ENCODE peak calls at places on chromosomes 16 and 17, in seven cellular contexts. F, J, V, C, S, B and K are unnamed samples.

GRCh38 chr16:11408261-11408660 is 63.0 kb downstream of the RMI2 start:
- DNase-seq in S (no peak), B (no peak), V (no peak), J (no peak), C (no peak), F (no peak), K (no peak)

GRCh38 chr17:44757918-44758413 is 822 bp upstream of the ADAM11 start:
- DNase-seq in S (no peak), B (no peak), C (no peak), F (no peak), V (no peak), J (no peak), K (no peak)

GRCh38 chr16:63050391-63050790 is 1014.2 kb upstream of the CDH8 start:
- DNase-seq in J (peak; percentile 93), S (no peak), C (no peak), B (no peak), V (no peak), F (no peak), K (no peak)

GRCh38 chr16:63714876-63715275 is 1407.0 kb downstream of the CDH11 start:
- DNase-seq in C (no peak), J (no peak), V (no peak), F (no peak), B (no peak), S (no peak), K (no peak)

GRCh38 chr16:50002190-50002589 is 22.8 kb upstream of the CNEP1R1 start:
- DNase-seq in B (no peak), V (no peak), F (no peak), J (no peak), S (no peak), C (no peak), K (peak; percentile 12)

GRCh38 chr16:57817680-57818079 is 15.4 kb upstream of the KIFC3 start:
- DNase-seq in C (no peak), F (no peak), S (no peak), B (no peak), J (no peak), V (no peak), K (no peak)

GRCh38 chr17:50146927-50147640 is 3.4 kb downstream of the PPP1R9B start:
- DNase-seq in F (no peak), J (no peak), C (no peak), S (no peak), V (no peak), B (no peak), K (no peak)

GRCh38 chr17:17297217-17297616 is 6.0 kb upstream of the NT5M start:
- DNase-seq in J (no peak), B (no peak), S (no peak), V (no peak), F (no peak), C (no peak), K (no peak)

GRCh38 chr17:489758-490329 is 137.2 kb upstream of the RPH3AL start:
- DNase-seq in V (no peak), F (peak; percentile 52), J (no peak), S (peak; percentile 38), C (peak; percentile 24), B (peak; percentile 58), K (no peak)

GRCh38 chr17:65459667-65460415 is 101.6 kb downstream of the AXIN2 start:
- DNase-seq in J (no peak), V (no peak), F (no peak), B (no peak), S (no peak), C (no peak), K (no peak)

GRCh38 chr17:38702900-38703741 is 2.0 kb upstream of the MLLT6 start:
- DNase-seq in J (peak; percentile 54), S (peak; percentile 33), F (no peak), C (no peak), V (no peak), B (no peak), K (no peak)

GRCh38 chr16:87560428-87561199 is 41.7 kb upstream of the JPH3 start:
- DNase-seq in C (no peak), F (no peak), V (no peak), J (no peak), B (peak; percentile 34), S (peak; percentile 19), K (no peak)

GRCh38 chr16:4370570-4371480 is 823 bp upstream of the VASN start:
- DNase-seq in S (peak; percentile 82), J (no peak), C (no peak), B (peak; percentile 80), F (no peak), V (peak; percentile 82), K (no peak)

GRCh38 chr16:68433316-68433715 is 15.0 kb downstream of the SMPD3 start:
- DNase-seq in S (no peak), C (no peak), J (no peak), V (no peak), B (no peak), F (no peak), K (no peak)

GRCh38 chr17:81928497-81929252 is 1.1 kb upstream of the MAFG start:
- DNase-seq in C (no peak), F (no peak), V (no peak), S (no peak), B (no peak), J (no peak), K (no peak)

GRCh38 chr17:36183001-36183810 is 6.8 kb upstream of the TBC1D3B start:
- DNase-seq in C (no peak), J (peak; percentile 87), B (peak; percentile 81), F (peak; percentile 94), V (no peak), S (peak; percentile 73), K (no peak)

GRCh38 chr16:83967838-83968482 is at the start of gene NECAB2:
- DNase-seq in S (peak; percentile 40), J (no peak), V (no peak), F (peak; percentile 78), B (no peak), C (no peak), K (no peak)

GRCh38 chr16:78483124-78483992 is 383.9 kb downstream of the WWOX start:
- DNase-seq in S (no peak), J (no peak), V (no peak), B (no peak), C (no peak), F (no peak), K (no peak)

GRCh38 chr16:77290451-77291110 is 91.4 kb downstream of the SYCE1L start:
- DNase-seq in S (no peak), V (no peak), C (no peak), F (no peak), J (no peak), B (no peak), K (no peak)

GRCh38 chr17:2071024-2071385 is 16.1 kb downstream of the HIC1 start:
- DNase-seq in F (no peak), S (no peak), B (no peak), C (no peak), J (no peak), V (no peak), K (no peak)

GRCh38 chr17:40809721-40810421 is 10.1 kb upstream of the KRT28 start:
- DNase-seq in C (no peak), S (no peak), J (no peak), F (no peak), B (no peak), V (no peak), K (no peak)
- H3K27ac ChIP-seq in C (no peak overlapping the region), S (no peak overlapping the region), J (no peak overlapping the region), F (no peak overlapping the region), B (no peak overlapping the region), V (peak overlapping the region; percentile 13), K (peak overlapping the region; percentile 2)

GRCh38 chr16:73053038-73053378 is 5.1 kb upstream of the ZFHX3 start:
- DNase-seq in B (no peak), J (no peak), V (no peak), F (no peak), S (no peak), C (no peak), K (no peak)
- H3K27ac ChIP-seq in B (peak overlapping the region; percentile 95), J (no peak overlapping the region), V (peak overlapping the region; percentile 99), F (no peak overlapping the region), S (peak overlapping the region; percentile 97), C (peak overlapping the region; percentile 84), K (peak overlapping the region; percentile 93)

GRCh38 chr17:31053076-31053475 is 41.7 kb upstream of the NF1 start:
- DNase-seq in J (no peak), S (no peak), C (no peak), B (no peak), F (no peak), V (no peak), K (no peak)
- H3K27ac ChIP-seq in J (no peak overlapping the region), S (peak overlapping the region; percentile 67), C (no peak overlapping the region), B (no peak overlapping the region), F (no peak overlapping the region), V (peak overlapping the region; percentile 84), K (peak overlapping the region; percentile 91)

GRCh38 chr17:57723427-57724037 is 21.6 kb downstream of the CCDC182 start:
- DNase-seq in F (no peak), C (no peak), J (no peak), S (no peak), B (no peak), V (no peak), K (no peak)
- H3K27ac ChIP-seq in F (no peak overlapping the region), C (no peak overlapping the region), J (peak overlapping the region; percentile 20), S (no peak overlapping the region), B (no peak overlapping the region), V (no peak overlapping the region), K (no peak overlapping the region)

GRCh38 chr17:64261422-64262124 is 1.5 kb downstream of the TEX2 start:
- DNase-seq in B (no peak), V (no peak), F (no peak), C (no peak), S (no peak), J (no peak), K (no peak)

GRCh38 chr17:64256913-64257807 is 5.9 kb downstream of the TEX2 start:
- DNase-seq in V (no peak), F (peak; percentile 78), S (no peak), J (no peak), B (no peak), C (no peak), K (no peak)

GRCh38 chr17:64262125-64262421 is 987 bp downstream of the TEX2 start:
- DNase-seq in B (no peak), C (no peak), J (no peak), V (no peak), S (no peak), F (no peak), K (no peak)

GRCh38 chr17:64259922-64260321 is 3.1 kb downstream of the TEX2 start:
- DNase-seq in S (no peak), C (no peak), F (no peak), J (no peak), B (no peak), V (no peak), K (no peak)

GRCh38 chr17:64259436-64259835 is 3.6 kb downstream of the TEX2 start:
- DNase-seq in V (no peak), F (no peak), J (no peak), S (no peak), B (no peak), C (no peak), K (no peak)
- H3K27ac ChIP-seq in V (no peak overlapping the region), F (no peak overlapping the region), J (no peak overlapping the region), S (no peak overlapping the region), B (no peak overlapping the region), C (no peak overlapping the region), K (no peak overlapping the region)

GRCh38 chr17:10512856-10513255 is 5.5 kb downstream of the MYH1 start:
- DNase-seq in V (no peak), C (no peak), S (no peak), J (no peak), F (no peak), B (no peak), K (no peak)
- H3K27ac ChIP-seq in V (no peak overlapping the region), C (no peak overlapping the region), S (no peak overlapping the region), J (no peak overlapping the region), F (no peak overlapping the region), B (no peak overlapping the region), K (no peak overlapping the region)